ENCODE peak calls at places on chromosomes 16 and 17, in eight cellular contexts. X, A, F, T, Y, I, N and Q are unnamed samples.

GRCh38 chr17:4840893-4841242 is 7.7 kb downstream of the MINK1 start:
- DNase-seq in X (no peak), A (no peak), F (no peak), T (no peak), Y (no peak), I (no peak), N (no peak), Q (no peak)

GRCh38 chr17:3030096-3030495 is 33.3 kb downstream of the OR1D5 start:
- DNase-seq in X (no peak), A (no peak), F (peak; percentile 38), T (no peak), Y (no peak), I (peak; percentile 92), N (no peak), Q (no peak)

GRCh38 chr17:40111221-40112128 is 10.3 kb upstream of the MSL1 start:
- DNase-seq in X (peak; percentile 86), A (peak; percentile 98), F (peak; percentile 96), T (peak; percentile 97), Y (peak; percentile 79), I (peak; percentile 99), N (peak; percentile 93), Q (peak; percentile 100)

GRCh38 chr16:457732-458400 is 32.4 kb downstream of the RAB11FIP3 start:
- DNase-seq in X (no peak), A (no peak), F (peak; percentile 41), T (peak; percentile 61), Y (peak; percentile 45), I (peak; percentile 53), N (peak; percentile 59), Q (no peak)

GRCh38 chr17:16491131-16491702 is 776 bp downstream of the LRRC75A start:
- DNase-seq in X (peak; percentile 28), A (no peak), F (no peak), T (peak; percentile 64), Y (no peak), I (no peak), N (no peak), Q (peak; percentile 13)

GRCh38 chr17:67489273-67489672 is 112.2 kb downstream of the PITPNC1 start:
- DNase-seq in X (no peak), A (no peak), F (no peak), T (no peak), Y (no peak), I (no peak), N (no peak), Q (no peak)

GRCh38 chr17:76161113-76161512 is 20.1 kb upstream of the FOXJ1 start:
- DNase-seq in X (no peak), A (no peak), F (no peak), T (no peak), Y (no peak), I (no peak), N (no peak), Q (no peak)

GRCh38 chr17:45143767-45144198 is 4.5 kb upstream of the HEXIM1 start:
- DNase-seq in X (peak; percentile 65), A (peak; percentile 96), F (peak; percentile 92), T (peak; percentile 82), Y (peak; percentile 47), I (peak; percentile 95), N (peak; percentile 90), Q (no peak)

GRCh38 chr17:81922566-81923301 is 4.8 kb upstream of the SIRT7 start:
- DNase-seq in X (no peak), A (no peak), F (no peak), T (no peak), Y (no peak), I (no peak), N (no peak), Q (no peak)

GRCh38 chr16:2085669-2086068 is 37.9 kb downstream of the TSC2 start:
- DNase-seq in X (no peak), A (no peak), F (no peak), T (no peak), Y (no peak), I (peak; percentile 23), N (no peak), Q (no peak)

GRCh38 chr17:77963441-77963840 is 4.9 kb downstream of the TNRC6C start:
- DNase-seq in X (no peak), A (no peak), F (peak; percentile 83), T (no peak), Y (no peak), I (peak; percentile 94), N (no peak), Q (no peak)

GRCh38 chr16:89332248-89333245 is 115.0 kb downstream of the ZNF778 start:
- DNase-seq in X (no peak), A (no peak), F (no peak), T (no peak), Y (no peak), I (no peak), N (no peak), Q (no peak)

GRCh38 chr17:28828294-28829040 is 14.1 kb downstream of the FAM222B start:
- DNase-seq in X (peak; percentile 20), A (no peak), F (no peak), T (no peak), Y (no peak), I (no peak), N (no peak), Q (no peak)

GRCh38 chr17:76419576-76420245 is 33.2 kb downstream of the UBE2O start:
- DNase-seq in X (no peak), A (no peak), F (peak; percentile 21), T (no peak), Y (no peak), I (no peak), N (no peak), Q (no peak)

GRCh38 chr16:23784811-23785447 is 30.1 kb downstream of the CHP2 start:
- DNase-seq in X (no peak), A (no peak), F (no peak), T (no peak), Y (no peak), I (peak; percentile 12), N (no peak), Q (no peak)

GRCh38 chr17:79192503-79193500 is 118.2 kb downstream of the ENGASE start:
- DNase-seq in X (no peak), A (no peak), F (peak; percentile 48), T (peak; percentile 90), Y (peak; percentile 89), I (peak; percentile 41), N (no peak), Q (peak; percentile 39)

GRCh38 chr16:80554037-80554436 is 13.2 kb downstream of the DYNLRB2 start:
- DNase-seq in X (no peak), A (no peak), F (no peak), T (no peak), Y (no peak), I (no peak), N (no peak), Q (no peak)

GRCh38 chr16:19396555-19397011 is 21.1 kb upstream of the TMC5 start:
- DNase-seq in X (peak; percentile 87), A (no peak), F (no peak), T (no peak), Y (no peak), I (no peak), N (no peak), Q (peak; percentile 80)

GRCh38 chr17:80109713-80110446 is 8.5 kb downstream of the GAA start:
- DNase-seq in X (no peak), A (peak; percentile 11), F (no peak), T (no peak), Y (no peak), I (no peak), N (no peak), Q (no peak)

GRCh38 chr17:75404739-75405364 is 626 bp downstream of the GRB2 start:
- DNase-seq in X (peak; percentile 42), A (peak; percentile 43), F (peak; percentile 69), T (peak; percentile 57), Y (peak; percentile 43), I (peak; percentile 22), N (no peak), Q (peak; percentile 30)

GRCh38 chr17:79363552-79364275 is 247.1 kb downstream of the RBFOX3 start:
- DNase-seq in X (no peak), A (no peak), F (no peak), T (no peak), Y (no peak), I (no peak), N (no peak), Q (no peak)

GRCh38 chr17:48500435-48501426 is 30.1 kb downstream of the HOXB1 start:
- DNase-seq in X (no peak), A (peak; percentile 50), F (peak; percentile 27), T (peak; percentile 68), Y (no peak), I (peak; percentile 56), N (no peak), Q (no peak)
- TF ChIP-seq CTCF in X (no peak), A (peak; percentile 44), F (no peak), T (peak; percentile 69), Y (no peak), I (no peak), N (no peak), Q (no peak)

DNA sequence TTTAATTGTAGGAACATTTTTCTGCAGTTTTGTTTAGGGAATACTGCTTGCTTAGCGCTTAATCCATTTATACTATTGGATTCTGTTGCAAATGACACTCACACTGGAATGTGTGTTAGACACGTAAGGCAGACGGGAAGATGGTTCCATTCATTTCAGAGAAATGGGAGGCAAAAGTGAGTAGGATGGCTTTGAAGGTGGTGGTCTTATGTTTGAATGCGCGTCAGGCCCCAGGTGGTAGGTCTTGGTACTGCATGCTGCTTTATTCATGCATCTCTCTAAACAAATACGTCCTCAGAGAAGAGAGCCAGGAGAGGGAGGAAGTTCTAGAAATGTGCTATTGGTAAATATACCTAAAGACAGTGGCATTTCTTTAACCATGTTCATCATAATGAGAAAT is 997.6 kb upstream of the RBFOX1 start:
- DNase-seq in X (no peak), A (no peak), F (peak; percentile 1), T (peak; percentile 79), Y (peak; percentile 48), I (no peak), N (no peak), Q (peak; percentile 18)
- TF ChIP-seq CTCF in X (no peak), A (no peak), F (peak; percentile 21), T (peak; percentile 53), Y (peak; percentile 93), I (peak; percentile 59), N (peak; percentile 38), Q (peak; percentile 59)

GRCh38 chr17:6423931-6424330 is 11.0 kb downstream of the AIPL1 start:
- DNase-seq in X (no peak), A (no peak), F (no peak), T (no peak), Y (no peak), I (no peak), N (no peak), Q (no peak)

GRCh38 chr17:6415616-6416015 is 19.3 kb downstream of the AIPL1 start:
- DNase-seq in X (no peak), A (no peak), F (no peak), T (no peak), Y (no peak), I (no peak), N (no peak), Q (no peak)

GRCh38 chr17:6422654-6423241 is 12.2 kb downstream of the AIPL1 start:
- DNase-seq in X (no peak), A (no peak), F (no peak), T (peak; percentile 38), Y (no peak), I (no peak), N (no peak), Q (no peak)

GRCh38 chr17:6421700-6422604 is 13.0 kb downstream of the AIPL1 start:
- DNase-seq in X (peak; percentile 77), A (peak; percentile 71), F (peak; percentile 83), T (peak; percentile 92), Y (peak; percentile 89), I (peak; percentile 78), N (peak; percentile 68), Q (peak; percentile 77)

GRCh38 chr17:6420173-6420641 is 14.7 kb downstream of the AIPL1 start:
- DNase-seq in X (no peak), A (no peak), F (peak; percentile 13), T (peak; percentile 75), Y (peak; percentile 66), I (peak; percentile 10), N (no peak), Q (peak; percentile 51)
- TF ChIP-seq CTCF in X (no peak), A (no peak), F (no peak), T (peak; percentile 74), Y (peak; percentile 16), I (peak; percentile 70), N (peak; percentile 20), Q (no peak)

GRCh38 chr17:7220593-7221280 is 999 bp downstream of the ACADVL start:
- DNase-seq in X (peak; percentile 70), A (peak; percentile 52), F (peak; percentile 87), T (peak; percentile 75), Y (peak; percentile 47), I (peak; percentile 76), N (no peak), Q (peak; percentile 60)
- TF ChIP-seq CTCF in X (peak; percentile 10), A (peak; percentile 34), F (peak; percentile 52), T (peak; percentile 73), Y (no peak), I (peak; percentile 53), N (peak; percentile 50), Q (no peak)